ENCODE peak calls at places on chromosomes 3 and 15, in six cellular contexts. A, X, D, T, V and I are unnamed samples.

GRCh38 chr3:43028678-43029490 is 49.8 kb downstream of the GASK1A start:
- DNase-seq in A (no peak), X (no peak), D (no peak), T (no peak), V (no peak), I (no peak)

GRCh38 chr3:29004885-29005599 is 275.8 kb upstream of the RBMS3 start:
- DNase-seq in A (no peak), X (no peak), D (no peak), T (no peak), V (no peak), I (no peak)

GRCh38 chr3:10494180-10494579 is 11.2 kb downstream of the ATP2B2 start:
- DNase-seq in A (no peak), X (no peak), D (no peak), T (no peak), V (no peak), I (no peak)

GRCh38 chr3:67045711-67046465 is 47.8 kb downstream of the KBTBD8 start:
- DNase-seq in A (no peak), X (no peak), D (no peak), T (no peak), V (no peak), I (no peak)

GRCh38 chr3:16357698-16358097 is 92.7 kb downstream of the OXNAD1 start:
- DNase-seq in A (no peak), X (no peak), D (no peak), T (no peak), V (no peak), I (peak)

GRCh38 chr15:68730491-68731317 is 90.0 kb downstream of the ANP32A start:
- DNase-seq in A (no peak), X (no peak), D (no peak), T (peak), V (no peak), I (peak)

GRCh38 chr3:188267790-188268333 is 113.9 kb downstream of the LPP start:
- DNase-seq in A (no peak), X (no peak), D (no peak), T (peak), V (no peak), I (no peak)

GRCh38 chr15:92797168-92798052 is 102.7 kb upstream of the CHD2 start:
- DNase-seq in A (no peak), X (no peak), D (no peak), T (peak), V (no peak), I (peak)

GRCh38 chr15:45136378-45136764 is 6.6 kb downstream of the DUOX1 start:
- DNase-seq in A (no peak), X (no peak), D (no peak), T (no peak), V (no peak), I (no peak)

GRCh38 chr15:49530106-49530505 is 90.5 kb downstream of the FAM227B start:
- DNase-seq in A (no peak), X (peak), D (no peak), T (peak), V (no peak), I (no peak)

GRCh38 chr3:56985460-56986327 is 74.8 kb upstream of the SPATA12 start:
- DNase-seq in A (no peak), X (no peak), D (no peak), T (no peak), V (no peak), I (no peak)

GRCh38 chr15:74400313-74400850 is 32.9 kb upstream of the CYP11A1 start:
- DNase-seq in A (no peak), X (no peak), D (no peak), T (no peak), V (no peak), I (no peak)

GRCh38 chr3:112744825-112745566 is 101.7 kb downstream of the CD200R1L start:
- DNase-seq in A (no peak), X (no peak), D (no peak), T (no peak), V (no peak), I (no peak)

GRCh38 chr3:24679429-24679828 is 184.8 kb upstream of the THRB start:
- DNase-seq in A (no peak), X (no peak), D (no peak), T (no peak), V (no peak), I (no peak)

GRCh38 chr3:38490288-38490860 is 5.8 kb upstream of the EXOG start:
- DNase-seq in A (no peak), X (no peak), D (no peak), T (no peak), V (no peak), I (no peak)

GRCh38 chr3:141050913-141051632 is at the start of gene SPSB4:
- DNase-seq in A (peak), X (no peak), D (no peak), T (peak), V (peak), I (peak)

GRCh38 chr3:72487078-72487765 is 361.0 kb downstream of the SHQ1 start:
- DNase-seq in A (peak), X (peak), D (peak), T (peak), V (peak), I (peak)

GRCh38 chr3:45021524-45021923 is 4.6 kb upstream of the CLEC3B start:
- DNase-seq in A (no peak), X (no peak), D (peak), T (no peak), V (no peak), I (no peak)

GRCh38 chr3:20194793-20195460 is 8.9 kb upstream of the SGO1 start:
- DNase-seq in A (no peak), X (no peak), D (no peak), T (no peak), V (no peak), I (no peak)

GRCh38 chr3:47825590-47825989 is 22.7 kb downstream of the DHX30 start:
- DNase-seq in A (no peak), X (no peak), D (no peak), T (no peak), V (no peak), I (no peak)

GRCh38 chr3:38022887-38023709 is 6.3 kb downstream of the PLCD1 start:
- DNase-seq in A (no peak), X (no peak), D (peak), T (no peak), V (no peak), I (no peak)

GRCh38 chr3:144257381-144257780 is 285.8 kb downstream of the DIPK2A start:
- DNase-seq in A (no peak), X (no peak), D (no peak), T (no peak), V (no peak), I (peak)

GRCh38 chr3:109939817-109940216 is 602.5 kb upstream of the DPPA4 start:
- DNase-seq in A (no peak), X (no peak), D (no peak), T (no peak), V (no peak), I (no peak)

GRCh38 chr3:73558399-73559075 is 66.2 kb downstream of the PDZRN3 start:
- DNase-seq in A (no peak), X (no peak), D (no peak), T (peak), V (no peak), I (peak)

GRCh38 chr15:100873029-100873677 is 6.5 kb upstream of the ALDH1A3 start:
- DNase-seq in A (no peak), X (peak), D (peak), T (peak), V (peak), I (peak)

GRCh38 chr15:78434134-78434533 is 3.9 kb upstream of the IREB2 start:
- DNase-seq in A (no peak), X (no peak), D (no peak), T (no peak), V (no peak), I (no peak)

GRCh38 chr3:172622916-172623700 is 87.8 kb downstream of the NCEH1 start:
- DNase-seq in A (no peak), X (no peak), D (peak), T (peak), V (peak), I (peak)

GRCh38 chr15:74579001-74579400 is 36.6 kb upstream of the CLK3 start:
- DNase-seq in A (no peak), X (no peak), D (no peak), T (no peak), V (no peak), I (no peak)

GRCh38 chr3:49387721-49388120 is 24.1 kb downstream of the RHOA start:
- DNase-seq in A (no peak), X (no peak), D (no peak), T (no peak), V (no peak), I (no peak)

GRCh38 chr15:32739522-32739921 is 21.7 kb downstream of the GREM1 start:
- DNase-seq in A (no peak), X (no peak), D (no peak), T (no peak), V (no peak), I (no peak)

GRCh38 chr3:13140596-13140995 is 67.4 kb upstream of the IQSEC1 start:
- DNase-seq in A (no peak), X (no peak), D (no peak), T (no peak), V (no peak), I (no peak)

GRCh38 chr15:48501208-48501607 is 144.3 kb downstream of the FBN1 start:
- DNase-seq in A (no peak), X (no peak), D (no peak), T (no peak), V (no peak), I (no peak)

GRCh38 chr15:100759698-100760356 is 119.8 kb upstream of the ALDH1A3 start:
- DNase-seq in A (no peak), X (no peak), D (no peak), T (peak), V (no peak), I (no peak)

GRCh38 chr3:14920536-14920935 is 26.8 kb upstream of the NR2C2 start:
- DNase-seq in A (no peak), X (no peak), D (no peak), T (no peak), V (no peak), I (no peak)

GRCh38 chr3:123068227-123069020 is 1.6 kb downstream of the PDIA5 start:
- DNase-seq in A (no peak), X (no peak), D (no peak), T (peak), V (no peak), I (no peak)

GRCh38 chr3:43142472-43142871 is 36.6 kb upstream of the POMGNT2 start:
- DNase-seq in A (no peak), X (no peak), D (no peak), T (no peak), V (no peak), I (no peak)

GRCh38 chr3:70531838-70532489 is 219.5 kb upstream of the MDFIC2 start:
- DNase-seq in A (no peak), X (no peak), D (no peak), T (no peak), V (no peak), I (no peak)

GRCh38 chr15:67303490-67304363 is 49.1 kb downstream of the IQCH start:
- DNase-seq in A (no peak), X (no peak), D (no peak), T (peak), V (no peak), I (peak)

GRCh38 chr3:186932281-186933181 is 2.2 kb downstream of the ST6GAL1 start:
- DNase-seq in A (no peak), X (no peak), D (no peak), T (no peak), V (no peak), I (peak)

GRCh38 chr15:80926126-80926525 is 63.5 kb downstream of the MESD start:
- DNase-seq in A (no peak), X (no peak), D (no peak), T (no peak), V (no peak), I (peak)